ENCODE peak calls at places on chromosomes 4 and X, in seven cellular contexts. A, S, K, P, H, Y and Q are unnamed samples.

GRCh38 chrX:72169008-72169728 is 12.4 kb upstream of the PIN4 start:
- DNase-seq in H (no peak), Y (no peak), A (no peak), P (no peak), S (no peak), K (no peak), Q (no peak)

GRCh38 chr4:140740906-140741670 is 15.1 kb downstream of the TBC1D9 start:
- DNase-seq in K (no peak), H (no peak), A (no peak), P (no peak), Y (no peak), S (no peak), Q (no peak)

GRCh38 chrX:113260474-113260873 is 419.8 kb upstream of the AMOT start:
- DNase-seq in A (no peak), P (no peak), Y (peak), K (peak), S (no peak), H (no peak), Q (no peak)

GRCh38 chr4:81827568-81828202 is 356.0 kb upstream of the RASGEF1B start:
- DNase-seq in K (no peak), A (no peak), Y (no peak), P (no peak), H (no peak), S (no peak), Q (no peak)

GRCh38 chr4:113436360-113436759 is 325.2 kb downstream of the CAMK2D start:
- DNase-seq in P (no peak), Y (no peak), A (no peak), S (no peak), K (no peak), H (peak), Q (no peak)

GRCh38 chr4:140005699-140006098 is 148.3 kb downstream of the MAML3 start:
- DNase-seq in Y (no peak), A (no peak), S (no peak), K (no peak), H (no peak), P (no peak), Q (no peak)

GRCh38 chr4:40603281-40603680 is 26.4 kb downstream of the RBM47 start:
- DNase-seq in A (no peak), P (no peak), S (no peak), K (no peak), H (no peak), Y (no peak), Q (no peak)

GRCh38 chr4:140052050-140052449 is 101.9 kb downstream of the MAML3 start:
- DNase-seq in H (peak), Y (no peak), P (no peak), S (no peak), A (peak), K (peak), Q (peak)

GRCh38 chrX:86047174-86047991 is at the start of gene CHM:
- DNase-seq in Y (peak), P (peak), A (peak), H (peak), K (peak), S (peak), Q (peak)

GRCh38 chr4:110849461-110849860 is 226.6 kb upstream of the PITX2 start:
- DNase-seq in Y (no peak), H (no peak), S (no peak), A (no peak), K (no peak), P (no peak), Q (no peak)

GRCh38 chrX:103254171-103254824 is 657 bp downstream of the TCEAL8 start:
- DNase-seq in Y (peak), K (peak), A (peak), P (no peak), H (peak), S (no peak), Q (peak)

GRCh38 chrX:8520791-8521190 is 56.2 kb downstream of the VCX3B start:
- DNase-seq in P (no peak), K (no peak), Y (no peak), H (no peak), S (no peak), A (no peak), Q (peak)

GRCh38 chr4:82823062-82823461 is 24.5 kb upstream of the SCD5 start:
- DNase-seq in S (no peak), A (no peak), K (no peak), P (no peak), H (peak), Y (no peak), Q (no peak)

GRCh38 chrX:332496-332860 is 13.9 kb upstream of the GTPBP6 start:
- DNase-seq in P (no peak), K (no peak), A (no peak), Y (no peak), H (no peak), S (peak), Q (no peak)

GRCh38 chr4:158285429-158286216 is 75.3 kb downstream of the TMEM144 start:
- DNase-seq in A (no peak), H (no peak), S (no peak), K (no peak), P (no peak), Y (no peak), Q (no peak)

GRCh38 chrX:129842510-129843208 is 1.0 kb downstream of the ZDHHC9 start:
- DNase-seq in P (no peak), H (no peak), K (peak), A (no peak), S (no peak), Y (no peak), Q (no peak)

GRCh38 chr4:88705223-88705622 is 7.6 kb upstream of the NAP1L5 start:
- DNase-seq in Y (no peak), H (no peak), K (no peak), P (no peak), S (no peak), A (no peak), Q (no peak)

GRCh38 chr4:101227715-101228114 is 119.6 kb downstream of the PPP3CA start:
- DNase-seq in Y (no peak), H (no peak), A (no peak), S (no peak), K (no peak), P (no peak), Q (no peak)

GRCh38 chr4:159639924-159640323 is 537.0 kb downstream of the RAPGEF2 start:
- DNase-seq in Y (no peak), S (no peak), H (no peak), P (no peak), K (no peak), A (no peak), Q (no peak)

GRCh38 chr4:72567821-72568620 is 1.0 kb downstream of the ADAMTS3 start:
- DNase-seq in S (peak), P (peak), H (peak), K (peak), Y (peak), A (peak), Q (peak)
- TF ChIP-seq CTCF in S (no peak), P (peak), H (peak), K (peak), Y (peak), A (no peak), Q (peak)

DNA sequence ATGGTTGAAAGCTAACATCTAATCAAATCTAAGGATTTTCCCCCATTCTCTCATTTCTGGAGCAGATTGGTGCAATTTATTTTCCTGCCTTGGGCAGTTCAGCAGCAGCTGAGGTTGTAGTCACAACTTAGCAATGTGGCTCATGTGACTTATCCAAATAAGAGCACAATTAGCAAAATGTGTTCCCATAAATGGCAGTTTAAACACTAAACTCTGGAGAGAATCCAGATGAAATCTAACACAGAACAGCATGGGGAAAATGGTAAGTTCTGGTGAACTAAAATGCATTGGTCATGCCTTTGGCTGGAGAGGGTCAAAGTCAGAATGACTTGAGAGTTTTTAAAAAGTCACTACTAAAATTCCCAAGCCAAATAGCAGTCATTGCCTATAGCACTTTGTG is 422.6 kb upstream of the DIPK2B start:
- DNase-seq in A (no peak), Y (no peak), K (no peak), H (peak), P (no peak), S (no peak), Q (no peak)
- H3K27ac ChIP-seq in A (no peak), Y (no peak), K (no peak), H (peak), P (no peak), S (no peak), Q (peak)

GRCh38 chr4:87321888-87322287 is 794 bp downstream of the HSD17B13 start:
- DNase-seq in Y (no peak), P (no peak), S (no peak), H (no peak), K (no peak), A (no peak), Q (no peak)
- TF ChIP-seq CTCF in Y (no peak), P (no peak), S (no peak), H (no peak), K (no peak), A (no peak), Q (no peak)

GRCh38 chr4:150547154-150547838 is 34.7 kb upstream of the MAB21L2 start:
- DNase-seq in S (no peak), Y (no peak), K (peak), H (no peak), P (no peak), A (no peak), Q (no peak)
- H3K27ac ChIP-seq in S (no peak), Y (no peak), K (peak), H (no peak), P (no peak), A (no peak), Q (no peak)